ENCODE peak calls at places on chromosome 21, in seven cellular contexts. One of them, this sample, is unnamed.

GRCh38 chr21:20739421-20739820 is 258.8 kb upstream of the NCAM2 start:
- DNase-seq in left ventricle myocardium inferior: no peak
- DNase-seq in mammary epithelial cell: no peak
- DNase-seq in astrocyte of the cerebellum: no peak
- DNase-seq in fibroblast of the aortic adventitia: no peak
- DNase-seq in lower lobe of right lung: no peak
- DNase-seq in kidney epithelial cell: no peak
- DNase-seq in this sample: peak; percentile 13

GRCh38 chr21:36035381-36035791 is 24.9 kb downstream of the SETD4 start:
- DNase-seq in fibroblast of the aortic adventitia: no peak
- DNase-seq in astrocyte of the cerebellum: no peak
- DNase-seq in left ventricle myocardium inferior: no peak
- DNase-seq in lower lobe of right lung: no peak
- DNase-seq in mammary epithelial cell: no peak
- DNase-seq in kidney epithelial cell: no peak
- DNase-seq in this sample: no peak

GRCh38 chr21:37496972-37497371 is 130.4 kb downstream of the DYRK1A start:
- DNase-seq in kidney epithelial cell: no peak
- DNase-seq in astrocyte of the cerebellum: no peak
- DNase-seq in lower lobe of right lung: no peak
- DNase-seq in fibroblast of the aortic adventitia: peak; percentile 30
- DNase-seq in mammary epithelial cell: no peak
- DNase-seq in left ventricle myocardium inferior: no peak
- DNase-seq in this sample: peak; percentile 14

GRCh38 chr21:29374481-29374880 is 75.8 kb downstream of the BACH1 start:
- DNase-seq in fibroblast of the aortic adventitia: no peak
- DNase-seq in left ventricle myocardium inferior: no peak
- DNase-seq in astrocyte of the cerebellum: no peak
- DNase-seq in mammary epithelial cell: no peak
- DNase-seq in lower lobe of right lung: no peak
- DNase-seq in kidney epithelial cell: no peak
- DNase-seq in this sample: no peak

GRCh38 chr21:36211660-36212512 is 55.3 kb downstream of the DOP1B start:
- DNase-seq in fibroblast of the aortic adventitia: peak; percentile 80
- DNase-seq in astrocyte of the cerebellum: peak; percentile 60
- DNase-seq in mammary epithelial cell: peak; percentile 79
- DNase-seq in lower lobe of right lung: no peak
- DNase-seq in left ventricle myocardium inferior: no peak
- DNase-seq in kidney epithelial cell: peak; percentile 86
- DNase-seq in this sample: peak; percentile 28

GRCh38 chr21:35476616-35477395 is 427.7 kb upstream of the RUNX1 start:
- DNase-seq in fibroblast of the aortic adventitia: peak; percentile 73
- DNase-seq in kidney epithelial cell: no peak
- DNase-seq in astrocyte of the cerebellum: peak; percentile 34
- DNase-seq in mammary epithelial cell: no peak
- DNase-seq in left ventricle myocardium inferior: no peak
- DNase-seq in lower lobe of right lung: no peak
- DNase-seq in this sample: peak; percentile 7

GRCh38 chr21:44398499-44398898 is 45.1 kb downstream of the TRPM2 start:
- DNase-seq in lower lobe of right lung: no peak
- DNase-seq in fibroblast of the aortic adventitia: no peak
- DNase-seq in mammary epithelial cell: no peak
- DNase-seq in kidney epithelial cell: no peak
- DNase-seq in astrocyte of the cerebellum: no peak
- DNase-seq in left ventricle myocardium inferior: no peak
- DNase-seq in this sample: no peak

GRCh38 chr21:29092102-29092959 is 18.9 kb upstream of the CCT8 start:
- DNase-seq in left ventricle myocardium inferior: no peak
- DNase-seq in fibroblast of the aortic adventitia: peak; percentile 68
- DNase-seq in lower lobe of right lung: no peak
- DNase-seq in mammary epithelial cell: peak; percentile 34
- DNase-seq in astrocyte of the cerebellum: no peak
- DNase-seq in kidney epithelial cell: no peak
- DNase-seq in this sample: peak; percentile 34

GRCh38 chr21:34693192-34693810 is 24.5 kb downstream of the CLIC6 start:
- DNase-seq in kidney epithelial cell: peak; percentile 19
- DNase-seq in astrocyte of the cerebellum: peak; percentile 59
- DNase-seq in mammary epithelial cell: peak; percentile 39
- DNase-seq in fibroblast of the aortic adventitia: peak; percentile 86
- DNase-seq in lower lobe of right lung: no peak
- DNase-seq in left ventricle myocardium inferior: no peak
- DNase-seq in this sample: peak; percentile 78

GRCh38 chr21:43919871-43920801 is 55.1 kb downstream of the AGPAT3 start:
- DNase-seq in astrocyte of the cerebellum: no peak
- DNase-seq in left ventricle myocardium inferior: peak; percentile 10
- DNase-seq in fibroblast of the aortic adventitia: no peak
- DNase-seq in kidney epithelial cell: no peak
- DNase-seq in mammary epithelial cell: no peak
- DNase-seq in lower lobe of right lung: peak; percentile 28
- DNase-seq in this sample: no peak

GRCh38 chr21:14591882-14592281 is 45.8 kb upstream of the SAMSN1 start:
- DNase-seq in left ventricle myocardium inferior: no peak
- DNase-seq in lower lobe of right lung: no peak
- DNase-seq in astrocyte of the cerebellum: peak; percentile 33
- DNase-seq in fibroblast of the aortic adventitia: peak; percentile 88
- DNase-seq in mammary epithelial cell: no peak
- DNase-seq in kidney epithelial cell: peak; percentile 23
- DNase-seq in this sample: peak; percentile 88

GRCh38 chr21:34274001-34274400 is 89.8 kb upstream of the KCNE2 start:
- DNase-seq in lower lobe of right lung: no peak
- DNase-seq in astrocyte of the cerebellum: no peak
- DNase-seq in kidney epithelial cell: no peak
- DNase-seq in mammary epithelial cell: peak; percentile 28
- DNase-seq in left ventricle myocardium inferior: no peak
- DNase-seq in fibroblast of the aortic adventitia: peak; percentile 51
- DNase-seq in this sample: peak; percentile 9

GRCh38 chr21:14766241-14766640 is 220.1 kb upstream of the SAMSN1 start:
- DNase-seq in lower lobe of right lung: no peak
- DNase-seq in fibroblast of the aortic adventitia: no peak
- DNase-seq in left ventricle myocardium inferior: no peak
- DNase-seq in kidney epithelial cell: no peak
- DNase-seq in astrocyte of the cerebellum: no peak
- DNase-seq in mammary epithelial cell: no peak
- DNase-seq in this sample: no peak

GRCh38 chr21:44064852-44065403 is 42.3 kb upstream of the PWP2 start:
- DNase-seq in left ventricle myocardium inferior: no peak
- DNase-seq in astrocyte of the cerebellum: no peak
- DNase-seq in fibroblast of the aortic adventitia: no peak
- DNase-seq in kidney epithelial cell: no peak
- DNase-seq in mammary epithelial cell: no peak
- DNase-seq in lower lobe of right lung: no peak
- DNase-seq in this sample: no peak

GRCh38 chr21:45576838-45577737 is 34.8 kb upstream of the SLC19A1 start:
- DNase-seq in mammary epithelial cell: no peak
- DNase-seq in fibroblast of the aortic adventitia: no peak
- DNase-seq in lower lobe of right lung: peak; percentile 28
- DNase-seq in astrocyte of the cerebellum: no peak
- DNase-seq in left ventricle myocardium inferior: peak; percentile 3
- DNase-seq in kidney epithelial cell: no peak
- DNase-seq in this sample: no peak

GRCh38 chr21:45574081-45574501 is 31.9 kb upstream of the SLC19A1 start:
- DNase-seq in left ventricle myocardium inferior: peak; percentile 9
- DNase-seq in fibroblast of the aortic adventitia: no peak
- DNase-seq in kidney epithelial cell: no peak
- DNase-seq in lower lobe of right lung: peak; percentile 32
- DNase-seq in mammary epithelial cell: no peak
- DNase-seq in astrocyte of the cerebellum: no peak
- DNase-seq in this sample: no peak

GRCh38 chr21:45575993-45576837 is 34.0 kb upstream of the SLC19A1 start:
- DNase-seq in left ventricle myocardium inferior: peak; percentile 7
- DNase-seq in fibroblast of the aortic adventitia: no peak
- DNase-seq in kidney epithelial cell: no peak
- DNase-seq in lower lobe of right lung: peak; percentile 39
- DNase-seq in astrocyte of the cerebellum: no peak
- DNase-seq in mammary epithelial cell: no peak
- DNase-seq in this sample: no peak

GRCh38 chr21:45574691-45575090 is 32.5 kb upstream of the SLC19A1 start:
- DNase-seq in fibroblast of the aortic adventitia: no peak
- DNase-seq in mammary epithelial cell: no peak
- DNase-seq in astrocyte of the cerebellum: no peak
- DNase-seq in lower lobe of right lung: peak; percentile 41
- DNase-seq in kidney epithelial cell: no peak
- DNase-seq in left ventricle myocardium inferior: peak; percentile 6
- DNase-seq in this sample: no peak

DNA sequence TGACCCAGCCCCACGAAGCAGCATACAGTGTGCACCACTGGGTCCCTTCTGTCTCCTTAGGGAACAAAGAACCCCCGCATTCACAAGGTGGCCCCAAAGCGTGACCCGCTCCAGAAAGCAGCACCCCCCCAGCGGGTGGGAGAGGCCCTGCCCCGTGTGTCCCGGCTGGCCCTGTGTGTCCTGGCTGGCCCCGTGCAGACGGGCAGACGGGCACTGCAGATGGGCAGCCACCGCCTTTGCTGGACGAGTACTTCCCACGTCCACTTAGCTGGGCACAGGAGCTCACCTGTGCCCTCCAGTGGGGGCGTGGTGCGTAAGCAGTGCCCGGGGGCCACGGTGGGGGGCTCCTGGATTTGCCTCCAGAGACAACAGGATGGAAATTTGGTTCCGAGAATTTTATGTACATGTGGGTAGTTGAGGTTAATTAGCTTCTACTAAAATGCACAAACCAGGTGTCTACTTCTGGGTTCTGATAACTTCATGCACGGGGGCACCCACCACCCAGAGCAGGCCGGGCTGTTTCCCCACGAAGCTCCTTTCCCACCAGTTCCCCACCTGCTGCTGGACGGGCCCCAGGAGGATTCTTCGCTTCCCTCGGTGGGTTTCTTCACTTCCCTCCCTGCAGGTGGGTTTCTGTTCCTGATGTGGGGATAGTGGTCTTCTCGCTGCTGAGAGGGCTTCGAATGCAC is 33.2 kb upstream of the SLC19A1 start:
- DNase-seq in fibroblast of the aortic adventitia: no peak
- DNase-seq in left ventricle myocardium inferior: peak; percentile 4
- DNase-seq in mammary epithelial cell: no peak
- DNase-seq in lower lobe of right lung: peak; percentile 30
- DNase-seq in kidney epithelial cell: no peak
- DNase-seq in astrocyte of the cerebellum: no peak
- DNase-seq in this sample: no peak
- TF ChIP-seq CTCF in fibroblast of the aortic adventitia: no peak
- TF ChIP-seq CTCF in left ventricle myocardium inferior: no peak
- TF ChIP-seq CTCF in mammary epithelial cell: no peak
- TF ChIP-seq CTCF in lower lobe of right lung: no peak
- TF ChIP-seq CTCF in kidney epithelial cell: no peak
- TF ChIP-seq CTCF in astrocyte of the cerebellum: no peak
- TF ChIP-seq CTCF in this sample: no peak

DNA sequence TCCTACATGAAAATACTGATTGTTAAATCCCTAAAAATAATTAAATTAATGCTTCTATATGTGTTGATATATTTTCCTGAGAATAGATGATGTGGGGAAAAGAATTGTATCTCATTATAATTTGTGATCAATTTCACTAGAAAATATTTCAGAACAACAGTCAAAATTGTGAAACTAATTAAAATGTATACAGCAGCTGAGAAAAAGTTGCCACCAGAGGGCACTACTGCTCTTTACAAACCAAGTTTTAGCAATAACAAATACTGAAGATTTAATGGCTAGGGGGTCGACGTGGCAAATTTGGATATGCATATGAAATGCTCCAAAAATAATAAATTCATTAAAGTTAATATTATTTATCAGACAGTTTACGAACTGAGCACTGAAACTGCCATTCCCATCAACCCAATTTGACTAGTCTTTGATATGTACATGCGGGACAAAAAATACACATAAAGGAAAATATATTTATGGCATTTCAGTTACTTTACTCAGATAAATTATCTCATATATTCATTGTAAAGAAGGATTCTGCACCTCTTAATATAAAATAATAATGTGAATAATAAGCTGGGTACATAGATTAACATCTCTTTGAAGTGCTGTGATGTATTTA is 96.3 kb upstream of the TMPRSS15 start:
- DNase-seq in left ventricle myocardium inferior: peak; percentile 12
- DNase-seq in fibroblast of the aortic adventitia: peak; percentile 52
- DNase-seq in kidney epithelial cell: no peak
- DNase-seq in astrocyte of the cerebellum: peak; percentile 41
- DNase-seq in mammary epithelial cell: no peak
- DNase-seq in lower lobe of right lung: no peak
- DNase-seq in this sample: peak; percentile 56
- TF ChIP-seq CTCF in left ventricle myocardium inferior: peak; percentile 71
- TF ChIP-seq CTCF in fibroblast of the aortic adventitia: peak; percentile 52
- TF ChIP-seq CTCF in kidney epithelial cell: peak; percentile 70
- TF ChIP-seq CTCF in astrocyte of the cerebellum: peak; percentile 72
- TF ChIP-seq CTCF in mammary epithelial cell: peak; percentile 58
- TF ChIP-seq CTCF in lower lobe of right lung: peak; percentile 65
- TF ChIP-seq CTCF in this sample: peak; percentile 67

DNA sequence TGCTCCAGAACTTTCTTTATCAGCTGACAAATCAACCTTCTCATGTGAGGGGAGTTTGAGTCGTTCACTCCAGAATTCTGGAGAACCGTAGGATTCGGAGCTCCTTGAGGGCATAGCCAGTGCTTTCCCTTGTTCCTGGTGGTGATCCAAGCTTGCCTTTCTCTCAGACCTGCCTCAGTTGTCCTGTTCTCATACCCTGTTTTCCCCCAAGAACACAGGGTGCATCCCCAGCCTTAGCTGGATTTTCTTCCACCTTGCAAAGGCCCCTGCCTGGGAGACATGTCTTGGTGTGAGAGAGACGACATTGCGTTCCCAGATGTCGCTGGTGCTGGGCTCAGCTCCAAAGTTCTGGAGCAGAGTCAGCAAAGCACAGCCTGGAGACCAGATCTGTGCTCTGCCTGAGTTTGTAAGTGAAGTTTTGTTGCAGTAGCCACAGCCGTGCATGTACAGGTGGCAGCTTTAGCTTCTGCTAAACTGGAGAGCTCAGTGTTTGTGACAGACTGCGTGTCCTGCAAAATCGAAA is 40.0 kb downstream of the ABCG1 start:
- DNase-seq in mammary epithelial cell: no peak
- DNase-seq in astrocyte of the cerebellum: no peak
- DNase-seq in lower lobe of right lung: no peak
- DNase-seq in kidney epithelial cell: no peak
- DNase-seq in left ventricle myocardium inferior: peak; percentile 42
- DNase-seq in fibroblast of the aortic adventitia: no peak
- DNase-seq in this sample: no peak
- TF ChIP-seq CTCF in mammary epithelial cell: no peak
- TF ChIP-seq CTCF in astrocyte of the cerebellum: no peak
- TF ChIP-seq CTCF in lower lobe of right lung: peak; percentile 6
- TF ChIP-seq CTCF in kidney epithelial cell: no peak
- TF ChIP-seq CTCF in left ventricle myocardium inferior: peak; percentile 34
- TF ChIP-seq CTCF in fibroblast of the aortic adventitia: no peak
- TF ChIP-seq CTCF in this sample: no peak

GRCh38 chr21:39085843-39086415 is 97.3 kb downstream of the PSMG1 start:
- DNase-seq in kidney epithelial cell: no peak
- DNase-seq in lower lobe of right lung: no peak
- DNase-seq in fibroblast of the aortic adventitia: no peak
- DNase-seq in mammary epithelial cell: no peak
- DNase-seq in astrocyte of the cerebellum: no peak
- DNase-seq in left ventricle myocardium inferior: no peak
- DNase-seq in this sample: peak; percentile 23

GRCh38 chr21:39087976-39088370 is 95.3 kb downstream of the PSMG1 start:
- DNase-seq in astrocyte of the cerebellum: no peak
- DNase-seq in mammary epithelial cell: no peak
- DNase-seq in lower lobe of right lung: no peak
- DNase-seq in left ventricle myocardium inferior: no peak
- DNase-seq in kidney epithelial cell: no peak
- DNase-seq in fibroblast of the aortic adventitia: no peak
- DNase-seq in this sample: no peak

GRCh38 chr21:39087238-39087975 is 95.8 kb downstream of the PSMG1 start:
- DNase-seq in astrocyte of the cerebellum: no peak
- DNase-seq in kidney epithelial cell: no peak
- DNase-seq in fibroblast of the aortic adventitia: peak; percentile 30
- DNase-seq in left ventricle myocardium inferior: peak; percentile 70
- DNase-seq in mammary epithelial cell: no peak
- DNase-seq in lower lobe of right lung: no peak
- DNase-seq in this sample: no peak

GRCh38 chr21:39084979-39085729 is 98.1 kb downstream of the PSMG1 start:
- DNase-seq in fibroblast of the aortic adventitia: no peak
- DNase-seq in kidney epithelial cell: no peak
- DNase-seq in left ventricle myocardium inferior: no peak
- DNase-seq in mammary epithelial cell: no peak
- DNase-seq in astrocyte of the cerebellum: no peak
- DNase-seq in lower lobe of right lung: no peak
- DNase-seq in this sample: no peak

GRCh38 chr21:39088831-39089380 is 94.3 kb downstream of the PSMG1 start:
- DNase-seq in fibroblast of the aortic adventitia: peak; percentile 86
- DNase-seq in astrocyte of the cerebellum: no peak
- DNase-seq in kidney epithelial cell: no peak
- DNase-seq in lower lobe of right lung: no peak
- DNase-seq in mammary epithelial cell: peak; percentile 61
- DNase-seq in left ventricle myocardium inferior: no peak
- DNase-seq in this sample: peak; percentile 72
- TF ChIP-seq CTCF in fibroblast of the aortic adventitia: peak; percentile 17
- TF ChIP-seq CTCF in astrocyte of the cerebellum: peak; percentile 20
- TF ChIP-seq CTCF in kidney epithelial cell: no peak
- TF ChIP-seq CTCF in lower lobe of right lung: no peak
- TF ChIP-seq CTCF in mammary epithelial cell: peak; percentile 4
- TF ChIP-seq CTCF in left ventricle myocardium inferior: peak; percentile 26
- TF ChIP-seq CTCF in this sample: no peak